ENCODE peak calls at places on chromosomes 6 and 20, in four cellular contexts. Y is upper lobe of left lung; Q is CD8-positive, alpha-beta T cell; J is astrocyte. W is an unnamed sample.

GRCh38 chr6:40999498-41000070 is 39.4 kb downstream of the UNC5CL start:
- DNase-seq in Q (no peak), J (peak), Y (peak), W (peak)

GRCh38 chr6:91482498-91482897 is 895.6 kb upstream of the MAP3K7 start:
- DNase-seq in J (peak), Y (no peak), Q (no peak), W (no peak)

GRCh38 chr6:36029464-36029863 is 1.9 kb downstream of the MAPK14 start:
- DNase-seq in Q (no peak), J (peak), Y (no peak), W (no peak)

GRCh38 chr6:151160869-151161268 is 78.9 kb upstream of the AKAP12 start:
- DNase-seq in Q (no peak), J (no peak), Y (peak), W (no peak)

GRCh38 chr6:15464211-15464725 is 198.6 kb downstream of the DTNBP1 start:
- DNase-seq in Y (no peak), J (no peak), Q (peak), W (no peak)

GRCh38 chr20:23048283-23049200 is 930 bp downstream of the THBD start:
- DNase-seq in J (peak), Y (peak), Q (no peak), W (peak)

GRCh38 chr20:58293453-58293852 is 16.1 kb upstream of the RAB22A start:
- DNase-seq in Y (no peak), J (no peak), Q (no peak), W (no peak)

GRCh38 chr20:58330692-58331091 is 21.2 kb downstream of the RAB22A start:
- DNase-seq in Y (no peak), J (no peak), Q (no peak), W (no peak)

GRCh38 chr6:38459291-38459690 is 180.4 kb downstream of the BTBD9 start:
- DNase-seq in Q (no peak), J (peak), Y (no peak), W (no peak)

GRCh38 chr6:56850618-56851017 is 104.3 kb upstream of the BEND6 start:
- DNase-seq in J (no peak), Y (no peak), Q (no peak), W (no peak)

GRCh38 chr6:16338577-16339262 is 100.3 kb downstream of the GMPR start:
- DNase-seq in Q (no peak), Y (no peak), J (peak), W (peak)

GRCh38 chr6:9537381-9537780 is 877.5 kb downstream of the TFAP2A start:
- DNase-seq in Q (no peak), Y (no peak), J (peak), W (no peak)

GRCh38 chr6:39451831-39452230 is 129.3 kb upstream of the KCNK16 start:
- DNase-seq in Q (no peak), Y (no peak), J (no peak), W (no peak)

GRCh38 chr6:81739230-81740195 is 13.0 kb downstream of the TENT5A start:
- DNase-seq in Q (no peak), J (no peak), Y (no peak), W (no peak)

GRCh38 chr6:31368461-31368860 is 11.5 kb upstream of the HLA-B start:
- DNase-seq in J (no peak), Q (no peak), Y (no peak), W (no peak)

GRCh38 chr6:113632220-113632864 is 224.8 kb upstream of the MARCKS start:
- DNase-seq in Y (peak), Q (no peak), J (peak), W (peak)

GRCh38 chr6:120077489-120077888 is 727.9 kb upstream of the MAN1A1 start:
- DNase-seq in J (peak), Q (no peak), Y (no peak), W (peak)

GRCh38 chr20:63530788-63531160 is 6.4 kb downstream of the PTK6 start:
- DNase-seq in J (no peak), Q (no peak), Y (no peak), W (no peak)

GRCh38 chr20:57938158-57939108 is 228.6 kb upstream of the PMEPA1 start:
- DNase-seq in J (peak), Y (no peak), Q (no peak), W (peak)

GRCh38 chr6:169070506-169071176 is 183.0 kb downstream of the THBS2 start:
- DNase-seq in J (peak), Y (peak), Q (no peak), W (peak)

GRCh38 chr20:722822-723644 is 45.3 kb downstream of the SLC52A3 start:
- DNase-seq in Y (no peak), Q (no peak), J (no peak), W (no peak)
- H3K4me3 ChIP-seq in Y (no peak), Q (no peak), J (no peak), W (no peak)

DNA sequence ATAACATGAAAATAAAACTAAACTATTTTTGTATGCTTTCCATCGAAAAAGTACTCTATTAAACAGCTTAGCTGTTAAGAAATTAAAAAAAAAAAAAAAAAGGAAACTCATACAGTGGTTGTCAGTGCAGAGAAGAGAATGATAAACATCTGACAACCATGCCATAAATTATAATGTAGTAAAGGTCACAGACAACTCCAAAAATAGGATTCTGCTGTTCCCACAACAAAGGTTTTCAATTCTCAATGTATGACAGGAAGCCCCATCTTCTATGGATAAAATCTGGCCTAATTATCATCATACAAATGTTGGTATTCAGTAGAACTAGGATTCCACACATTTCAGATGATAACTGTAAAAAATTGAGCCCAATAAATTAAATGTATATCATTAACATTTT is 5.0 kb downstream of the PLN start:
- DNase-seq in J (no peak), Y (no peak), Q (no peak), W (no peak)
- H3K4me3 ChIP-seq in J (no peak), Y (no peak), Q (no peak), W (peak)

GRCh38 chr6:7112741-7113313 is 5.1 kb downstream of the RREB1 start:
- DNase-seq in Y (peak), J (no peak), Q (peak), W (peak)
- H3K4me3 ChIP-seq in Y (no peak), J (no peak), Q (peak), W (no peak)

DNA sequence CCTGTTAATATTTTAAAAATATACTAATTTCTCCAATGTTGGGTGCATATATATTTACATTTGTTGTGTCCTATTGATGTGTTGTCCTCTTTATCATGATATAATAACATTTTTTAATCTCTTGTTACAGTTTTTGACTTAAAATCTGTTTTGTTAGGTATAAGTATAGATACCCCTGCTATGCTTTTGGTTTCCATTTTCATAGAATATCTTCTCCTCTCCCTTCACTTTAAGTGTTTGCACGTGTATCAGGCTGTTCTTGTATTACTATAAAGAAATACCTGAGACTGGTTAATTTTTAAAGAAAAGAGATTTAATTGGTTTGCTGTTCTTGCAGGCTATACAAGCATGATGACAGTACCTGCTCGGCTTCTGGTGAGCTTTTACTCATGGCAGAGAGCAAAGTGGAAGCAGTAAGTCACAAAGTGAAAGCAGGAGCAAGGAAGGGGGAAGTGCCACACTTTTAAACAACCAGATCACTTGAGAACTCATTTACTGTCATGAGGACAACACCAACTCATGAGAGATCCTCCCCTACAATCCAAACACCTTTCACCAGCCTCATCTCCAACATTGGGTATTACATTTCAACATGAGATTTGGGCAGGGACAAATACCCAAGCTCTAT is 340.5 kb upstream of the SYNCRIP start:
- DNase-seq in Q (no peak), Y (no peak), J (no peak), W (no peak)
- H3K4me3 ChIP-seq in Q (no peak), Y (no peak), J (no peak), W (no peak)